ENCODE peak calls at places on chromosomes 11 and 22, in four cellular contexts. V is HCT116, F is GM12878, Z is H1. G is an unnamed sample.

GRCh38 chr22:20867179-20868099 is 8.6 kb downstream of the SNAP29 start:
- DNase-seq in V (no peak), F (no peak), Z (no peak), G (no peak)

GRCh38 chr11:73388241-73389133 is 12.3 kb downstream of the RELT start:
- DNase-seq in V (no peak), F (no peak), Z (no peak), G (no peak)

GRCh38 chr11:69060806-69061712 is 12.3 kb downstream of the TPCN2 start:
- DNase-seq in V (no peak), F (no peak), Z (no peak), G (no peak)

GRCh38 chr11:111059726-111060125 is 185.8 kb upstream of the POU2AF2 start:
- DNase-seq in V (no peak), F (no peak), Z (no peak), G (no peak)

GRCh38 chr11:31815743-31816466 is 4.8 kb upstream of the PAX6 start:
- DNase-seq in V (no peak), F (no peak), Z (peak; percentile 55), G (no peak)

GRCh38 chr11:103676413-103676812 is 360.0 kb upstream of the DDI1 start:
- DNase-seq in V (no peak), F (no peak), Z (no peak), G (no peak)

GRCh38 chr11:61744181-61744580 is 8.3 kb upstream of the MYRF start:
- DNase-seq in V (no peak), F (no peak), Z (no peak), G (no peak)

GRCh38 chr11:21104641-21105040 is 435.3 kb downstream of the NELL1 start:
- DNase-seq in V (no peak), F (no peak), Z (no peak), G (no peak)

GRCh38 chr11:131807876-131808275 is 437.5 kb downstream of the NTM start:
- DNase-seq in V (no peak), F (no peak), Z (no peak), G (no peak)

GRCh38 chr22:46378499-46379300 is 43.2 kb downstream of the TRMU start:
- DNase-seq in V (no peak), F (no peak), Z (no peak), G (no peak)

GRCh38 chr22:45181240-45181639 is 17.5 kb downstream of the NUP50 start:
- DNase-seq in V (no peak), F (no peak), Z (no peak), G (no peak)
- H3K36me3 ChIP-seq in V (peaks cover 50% of the 10 kb centered on the region), F (peaks cover 18% of the 10 kb centered on the region), Z (peaks cover 69% of the 10 kb centered on the region), G (peaks cover 76% of the 10 kb centered on the region)

GRCh38 chr22:50473088-50473487 is 1.7 kb downstream of the SBF1 start:
- DNase-seq in V (peak; percentile 43), F (no peak), Z (no peak), G (no peak)
- TF ChIP-seq ZNF274 in V (no peak), F (no peak), Z (no peak), G (no peak)

DNA sequence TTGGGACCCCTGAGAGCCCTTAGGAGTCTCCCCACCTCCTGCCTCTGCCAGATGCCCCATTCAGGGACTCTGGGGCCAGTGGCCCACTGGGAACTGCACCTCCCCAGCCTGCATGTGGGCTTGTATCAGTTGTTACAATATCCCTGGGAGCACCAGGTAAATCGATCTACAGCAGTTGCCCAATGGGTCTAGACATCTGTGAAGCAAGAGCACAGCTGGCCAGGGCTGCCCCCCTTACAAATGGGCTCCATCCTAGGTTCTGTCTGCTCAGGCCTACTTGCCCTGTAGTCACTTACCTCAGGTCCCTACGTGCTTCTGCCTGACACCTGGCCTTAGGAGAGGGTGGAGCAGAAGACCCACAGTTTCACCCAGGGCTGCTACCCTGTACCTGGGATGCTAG is 62.7 kb downstream of the HIRA start:
- DNase-seq in V (no peak), F (no peak), Z (no peak), G (no peak)
- H3K36me3 ChIP-seq in V (peaks cover 22% of the 10 kb centered on the region), F (peaks cover 14% of the 10 kb centered on the region), Z (peaks cover 44% of the 10 kb centered on the region), G (peaks cover 64% of the 10 kb centered on the region)

GRCh38 chr22:24954114-24954463 is 1.6 kb downstream of the KIAA1671 start:
- DNase-seq in V (no peak), F (no peak), Z (no peak), G (no peak)
- TF ChIP-seq ZNF274 in V (no peak), F (no peak), Z (no peak), G (no peak)

GRCh38 chr11:33712436-33712835 is 11.8 kb upstream of the C11orf91 start:
- DNase-seq in V (no peak), F (no peak), Z (no peak), G (no peak)
- H3K36me3 ChIP-seq in V (peaks cover 23% of the 10 kb centered on the region), F (peaks cover 13% of the 10 kb centered on the region), Z (peaks cover 35% of the 10 kb centered on the region), G (peaks cover 37% of the 10 kb centered on the region)

DNA sequence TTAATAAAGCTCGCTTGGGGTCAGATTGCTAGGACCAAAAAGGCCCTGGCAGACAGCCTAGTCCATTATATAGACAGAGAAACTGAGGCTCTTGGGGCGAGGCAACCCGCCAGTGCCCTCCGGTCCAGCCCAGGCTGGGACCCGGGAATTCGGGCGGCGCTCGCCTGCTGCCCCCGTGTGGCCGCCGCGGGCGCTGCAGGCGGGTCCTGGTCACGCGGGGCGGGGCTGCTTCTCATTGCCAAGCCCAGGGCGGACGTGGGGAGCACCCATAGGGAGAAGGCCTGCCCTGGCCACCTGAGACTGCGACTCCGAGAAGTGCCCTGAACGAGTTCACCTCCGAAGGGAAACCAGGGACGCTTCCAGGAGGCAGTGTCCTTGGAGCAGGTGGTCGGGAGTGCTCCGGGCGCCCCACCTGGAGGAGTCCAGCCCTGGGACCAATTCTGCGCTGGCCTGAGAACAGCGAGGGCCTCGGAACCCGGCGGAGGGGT is 36.0 kb upstream of the CSNK1E start:
- DNase-seq in V (peak; percentile 8), F (no peak), Z (peak; percentile 97), G (no peak)
- TF ChIP-seq ZNF274 in V (no peak), F (no peak), Z (no peak), G (no peak)

GRCh38 chr11:94831529-94831928 is 63.4 kb downstream of the AMOTL1 start:
- DNase-seq in V (no peak), F (no peak), Z (no peak), G (no peak)
- H3K36me3 ChIP-seq in V (no peaks in the 10 kb centered on the region), F (no peaks in the 10 kb centered on the region), Z (peaks cover 15% of the 10 kb centered on the region), G (peaks cover 76% of the 10 kb centered on the region)

DNA sequence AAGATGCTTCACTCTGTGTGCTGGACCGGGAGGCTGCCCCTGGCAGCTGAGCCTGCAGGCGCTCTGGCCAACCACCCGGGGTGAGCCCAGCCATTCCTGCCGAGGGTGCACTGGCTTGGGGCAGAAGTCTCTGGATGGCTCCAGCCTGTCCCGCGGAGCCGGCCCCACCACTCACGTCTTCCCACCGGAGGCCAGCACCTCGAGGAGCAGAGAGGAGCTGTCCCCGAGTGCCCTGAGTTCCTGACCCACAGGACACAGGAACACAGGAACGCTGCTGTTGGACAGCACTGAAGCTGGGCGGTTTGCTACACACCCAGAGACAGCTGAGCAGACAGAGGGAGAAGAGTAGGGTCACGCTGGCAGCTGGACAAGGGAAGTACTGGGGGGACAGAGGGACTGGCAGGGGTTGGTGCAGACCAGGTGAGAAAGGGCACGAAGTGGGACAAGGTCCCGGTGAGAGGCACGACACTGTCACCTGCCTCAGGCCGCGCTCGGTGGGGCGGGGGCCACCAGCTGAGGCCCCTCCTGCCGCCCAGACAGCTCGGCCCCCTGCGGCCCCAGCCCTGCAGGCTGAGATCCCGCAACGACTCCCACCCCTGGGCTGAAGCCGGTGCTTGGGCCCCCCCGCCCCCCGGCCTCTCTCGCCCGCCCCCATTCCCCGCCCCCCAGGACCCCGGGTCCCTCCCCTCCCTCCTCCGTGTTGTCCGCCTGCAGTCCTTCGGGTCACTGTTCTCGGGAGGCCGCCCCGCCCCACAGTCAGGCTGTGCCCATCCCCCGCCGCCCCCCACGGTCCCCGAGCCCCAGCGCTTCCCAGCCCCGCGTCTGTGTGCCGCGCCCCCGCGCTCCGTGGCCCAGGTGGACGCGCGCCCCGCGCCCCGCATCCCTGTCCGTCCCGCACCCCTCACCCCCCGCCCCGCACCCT is 624 bp upstream of the B4GALNT4 start:
- DNase-seq in V (no peak), F (no peak), Z (no peak), G (no peak)
- TF ChIP-seq ZNF274 in V (no peak), F (no peak), Z (no peak), G (no peak)

G was measured in NT2/D1.